ENCODE peak calls at places on chromosomes 1 and 21, in six cellular contexts. H is body of pancreas, D is type B pancreatic cell, I is AG04450, N is left lung, A is A549. K is an unnamed sample.

GRCh38 chr1:29550119-29550841 is 314.0 kb downstream of the PTPRU start:
- DNase-seq in N (peak; percentile 84), D (no peak), H (no peak), A (no peak), I (no peak), K (no peak)

GRCh38 chr1:214584805-214585766 is 17.9 kb upstream of the CENPF start:
- DNase-seq in D (no peak), H (no peak), I (peak; percentile 26), A (peak; percentile 58), N (no peak), K (no peak)

GRCh38 chr1:78081980-78082860 is 36.5 kb downstream of the GIPC2 start:
- DNase-seq in I (no peak), H (peak; percentile 14), N (no peak), D (no peak), A (no peak), K (no peak)

GRCh38 chr1:151990856-151991198 is 2.8 kb downstream of the S100A10 start:
- DNase-seq in A (peak; percentile 70), N (no peak), H (peak; percentile 46), D (no peak), I (no peak), K (no peak)

GRCh38 chr1:115922806-115923205 is 53.5 kb upstream of the SLC22A15 start:
- DNase-seq in I (no peak), H (no peak), N (no peak), A (no peak), D (no peak), K (no peak)

GRCh38 chr1:64077281-64077940 is 126.0 kb upstream of the UBE2U start:
- DNase-seq in I (no peak), D (no peak), N (no peak), A (no peak), H (no peak), K (no peak)

GRCh38 chr1:85900921-85901320 is 192.7 kb upstream of the ZNHIT6 start:
- DNase-seq in I (no peak), N (no peak), A (no peak), H (no peak), D (no peak), K (no peak)

GRCh38 chr1:63888984-63889383 is 115.2 kb downstream of the ROR1 start:
- DNase-seq in N (no peak), I (peak; percentile 58), D (no peak), H (no peak), A (no peak), K (no peak)

GRCh38 chr1:41538741-41539415 is 54.4 kb upstream of the EDN2 start:
- DNase-seq in H (no peak), I (no peak), N (no peak), D (no peak), A (no peak), K (no peak)

GRCh38 chr1:112697781-112698201 is 9.1 kb downstream of the RHOC start:
- DNase-seq in H (no peak), N (no peak), I (no peak), D (peak; percentile 52), A (no peak), K (no peak)

GRCh38 chr1:233424727-233425222 is 97.3 kb downstream of the MAP3K21 start:
- DNase-seq in A (peak; percentile 45), H (no peak), D (no peak), N (no peak), I (no peak), K (no peak)

GRCh38 chr1:10519016-10519417 is 44.3 kb downstream of the PEX14 start:
- DNase-seq in N (no peak), I (no peak), A (no peak), D (no peak), H (peak; percentile 31), K (no peak)

GRCh38 chr1:10975567-10976326 is 36.7 kb upstream of the TARDBP start:
- DNase-seq in N (no peak), D (no peak), A (peak; percentile 23), I (peak; percentile 79), H (peak; percentile 70), K (peak; percentile 87)

GRCh38 chr1:39102537-39103320 is 76.6 kb downstream of the NDUFS5 start:
- DNase-seq in I (no peak), N (no peak), A (peak; percentile 67), D (no peak), H (peak; percentile 62), K (peak; percentile 55)

GRCh38 chr1:103144681-103145080 is 36.4 kb upstream of the COL11A1 start:
- DNase-seq in N (no peak), D (no peak), A (no peak), I (no peak), H (no peak), K (no peak)

GRCh38 chr1:232851532-232851931 is 46.3 kb downstream of the MAP10 start:
- DNase-seq in D (no peak), A (no peak), N (no peak), H (no peak), I (no peak), K (no peak)

GRCh38 chr21:45570826-45571601 is 28.8 kb upstream of the SLC19A1 start:
- DNase-seq in D (no peak), A (no peak), H (no peak), I (no peak), N (peak; percentile 61), K (no peak)

GRCh38 chr1:225768662-225769426 is 8.8 kb upstream of the SRP9 start:
- DNase-seq in A (no peak), N (no peak), I (no peak), H (no peak), D (no peak), K (no peak)

GRCh38 chr1:200493344-200493743 is 83.5 kb upstream of the ZNF281 start:
- DNase-seq in A (no peak), I (no peak), D (no peak), H (no peak), N (no peak), K (no peak)

GRCh38 chr1:232728507-232729263 is 76.5 kb upstream of the MAP10 start:
- DNase-seq in N (no peak), I (peak; percentile 23), H (no peak), D (no peak), A (no peak), K (peak; percentile 32)

GRCh38 chr1:30034627-30035521 is 688.5 kb downstream of the MATN1 start:
- DNase-seq in I (no peak), H (no peak), D (no peak), A (no peak), N (no peak), K (no peak)

GRCh38 chr1:7915826-7916225 is 24.8 kb downstream of the TNFRSF9 start:
- DNase-seq in D (no peak), I (no peak), A (no peak), N (no peak), H (no peak), K (no peak)

GRCh38 chr1:145985502-145986439 is 10.6 kb downstream of the TXNIP start:
- DNase-seq in H (peak; percentile 83), I (no peak), D (no peak), N (peak; percentile 83), A (peak; percentile 29), K (no peak)

GRCh38 chr21:46161180-46161799 is 5.9 kb upstream of the FTCD start:
- DNase-seq in H (no peak), D (peak; percentile 68), A (no peak), I (no peak), N (peak; percentile 78), K (no peak)

GRCh38 chr1:47021070-47021469 is 2.4 kb upstream of the CYP4X1 start:
- DNase-seq in N (no peak), D (no peak), I (no peak), A (no peak), H (no peak), K (no peak)

GRCh38 chr1:5993553-5994510 is 1.6 kb upstream of the NPHP4 start:
- DNase-seq in D (no peak), N (peak; percentile 81), A (no peak), H (no peak), I (no peak), K (no peak)

GRCh38 chr1:243420968-243421675 is 165.3 kb downstream of the SDCCAG8 start:
- DNase-seq in I (no peak), H (no peak), A (no peak), D (no peak), N (no peak), K (no peak)

GRCh38 chr1:78070758-78071157 is 25.0 kb downstream of the GIPC2 start:
- DNase-seq in D (no peak), I (peak; percentile 43), N (no peak), A (peak; percentile 31), H (no peak), K (peak; percentile 38)

GRCh38 chr1:29237906-29238600 is 1.7 kb downstream of the PTPRU start:
- DNase-seq in D (peak; percentile 76), A (peak; percentile 12), H (peak; percentile 46), I (no peak), N (peak; percentile 86), K (no peak)

GRCh38 chr1:213419369-213420030 is 368.5 kb downstream of the RPS6KC1 start:
- DNase-seq in I (no peak), N (no peak), D (no peak), A (no peak), H (no peak), K (no peak)
- TF ChIP-seq CTCF in I (no peak), N (no peak), D (no peak), A (no peak), H (no peak), K (no peak)

GRCh38 chr1:84782311-84782771 is 92.1 kb upstream of the SSX2IP start:
- DNase-seq in I (no peak), A (peak; percentile 72), N (peak; percentile 87), D (peak; percentile 74), H (peak; percentile 75), K (no peak)
- TF ChIP-seq CTCF in I (peak; percentile 56), A (peak; percentile 61), N (peak; percentile 46), D (peak; percentile 71), H (peak; percentile 54), K (peak; percentile 56)

DNA sequence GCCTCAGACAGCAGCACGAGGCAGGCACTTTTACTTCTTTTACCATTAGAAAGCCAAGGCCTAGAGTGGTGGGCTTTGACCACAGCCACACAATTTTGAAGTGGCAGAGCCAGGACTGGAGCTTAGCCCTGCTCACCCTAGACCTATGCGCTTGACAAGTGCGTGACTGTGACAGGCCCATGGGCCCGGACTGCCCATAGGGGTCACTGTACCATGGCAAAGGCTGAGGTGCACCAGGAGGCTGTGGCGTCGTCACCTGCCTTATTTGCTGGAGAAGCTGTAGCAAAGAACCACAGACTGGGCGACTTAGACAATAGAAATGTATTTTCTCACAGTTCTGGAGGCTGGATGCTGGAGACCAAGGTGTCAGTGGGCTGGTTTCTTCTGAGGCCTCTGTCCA is 2.6 kb upstream of the TMEM82 start:
- DNase-seq in I (no peak), D (no peak), A (no peak), H (no peak), N (no peak), K (no peak)
- TF ChIP-seq CTCF in I (peak; percentile 17), D (no peak), A (no peak), H (no peak), N (no peak), K (no peak)

DNA sequence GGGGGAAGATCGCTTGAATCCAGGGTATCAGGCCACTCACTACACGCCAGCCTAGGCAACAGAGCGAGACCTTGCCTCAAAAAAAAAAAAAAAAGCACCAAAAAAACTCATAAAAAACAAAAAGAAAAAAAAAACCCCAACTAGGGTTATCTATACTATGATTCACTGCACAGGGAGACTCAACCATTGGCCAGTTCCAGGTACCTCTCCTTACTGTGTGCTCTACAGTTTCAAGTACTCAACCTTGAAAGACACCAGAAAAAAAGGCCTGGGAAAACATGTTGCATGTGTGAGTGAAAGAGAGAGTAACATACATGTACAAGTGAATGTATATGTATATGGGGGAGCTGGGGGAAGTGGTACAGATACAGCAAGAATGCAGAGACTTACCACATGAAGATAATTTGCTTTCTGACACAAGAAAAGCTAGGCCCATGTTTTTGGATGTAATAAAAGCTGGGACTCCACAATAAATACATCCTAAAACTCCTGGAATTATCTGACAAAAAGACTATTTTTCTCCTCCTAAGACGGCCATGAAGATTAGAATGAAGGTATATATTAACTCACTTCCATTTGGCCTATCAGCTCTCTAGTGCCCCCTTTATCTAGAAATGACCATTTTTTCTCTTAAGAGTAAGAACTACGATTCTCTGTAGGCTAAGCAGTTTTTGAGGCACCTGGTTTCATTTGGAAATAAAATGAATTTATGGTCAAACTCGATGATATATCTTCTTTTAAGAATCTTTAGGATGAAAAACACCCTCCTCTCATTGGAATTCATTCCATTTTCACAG is 52.2 kb downstream of the SLC27A3 start:
- DNase-seq in A (no peak), I (no peak), H (no peak), N (no peak), D (no peak), K (no peak)
- TF ChIP-seq CTCF in A (no peak), I (no peak), H (no peak), N (no peak), D (no peak), K (no peak)